ENCODE peak calls at places on chromosomes 12 and 14, in six cellular contexts. D is NT2/D1, J is K562, Y is GM12878, T is HCT116, B is HepG2. U is an unnamed sample.

GRCh38 chr12:2273288-2273687 is 220.5 kb downstream of the CACNA1C start:
- DNase-seq in D (no peak), J (no peak), Y (no peak), T (no peak), B (no peak), U (no peak)

GRCh38 chr12:48454675-48455074 is 17.7 kb upstream of the ANP32D start:
- DNase-seq in D (no peak), J (peak), Y (no peak), T (peak), B (peak), U (no peak)

GRCh38 chr14:73245401-73246325 is 8.4 kb downstream of the PAPLN start:
- DNase-seq in D (no peak), J (peak), Y (no peak), T (no peak), B (no peak), U (no peak)

GRCh38 chr12:20368653-20369163 is 371 bp downstream of the PDE3A start:
- DNase-seq in D (peak), J (no peak), Y (no peak), T (no peak), B (no peak), U (no peak)

GRCh38 chr14:91302391-91302790 is 57.9 kb upstream of the GPR68 start:
- DNase-seq in D (no peak), J (no peak), Y (no peak), T (no peak), B (no peak), U (no peak)

GRCh38 chr12:71216725-71217579 is 59.2 kb upstream of the TSPAN8 start:
- DNase-seq in D (no peak), J (peak), Y (no peak), T (peak), B (peak), U (no peak)

GRCh38 chr14:60758875-60759274 is 24.3 kb downstream of the MNAT1 start:
- DNase-seq in D (no peak), J (no peak), Y (no peak), T (no peak), B (no peak), U (no peak)

GRCh38 chr14:47917344-47917954 is 242.0 kb upstream of the MDGA2 start:
- DNase-seq in D (peak), J (no peak), Y (no peak), T (peak), B (peak), U (peak)

DNA sequence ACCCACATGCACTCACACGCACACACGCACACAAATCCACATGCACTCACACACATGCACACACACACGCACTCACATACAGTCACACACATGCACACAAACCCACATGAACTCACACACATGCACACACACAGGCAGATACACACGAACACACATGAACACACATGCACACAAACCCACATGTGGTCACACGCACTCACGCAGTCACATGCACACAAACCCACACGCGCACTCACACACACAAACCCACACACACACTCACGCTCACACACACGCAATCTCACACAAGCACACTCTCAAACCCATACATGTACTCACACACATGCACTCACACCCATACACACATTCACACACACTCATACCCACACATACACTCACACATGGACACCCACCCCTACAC is 61.5 kb downstream of the GALNT9 start:
- DNase-seq in D (no peak), J (no peak), Y (no peak), T (no peak), B (no peak), U (no peak)
- TF ChIP-seq YY1 in D (no peak), J (no peak), Y (no peak), T (no peak), B (no peak), U (no peak)

GRCh38 chr12:125113800-125114199 is 48.6 kb downstream of the AACS start:
- DNase-seq in D (no peak), J (no peak), Y (no peak), T (no peak), B (no peak), U (no peak)

GRCh38 chr12:125114365-125115141 is 49.3 kb downstream of the AACS start:
- DNase-seq in D (no peak), J (no peak), Y (no peak), T (no peak), B (no peak), U (no peak)

GRCh38 chr12:125110641-125111360 is 45.6 kb downstream of the AACS start:
- DNase-seq in D (no peak), J (no peak), Y (no peak), T (no peak), B (no peak), U (no peak)

GRCh38 chr12:125113263-125113662 is 48.0 kb downstream of the AACS start:
- DNase-seq in D (no peak), J (no peak), Y (no peak), T (no peak), B (no peak), U (no peak)

DNA sequence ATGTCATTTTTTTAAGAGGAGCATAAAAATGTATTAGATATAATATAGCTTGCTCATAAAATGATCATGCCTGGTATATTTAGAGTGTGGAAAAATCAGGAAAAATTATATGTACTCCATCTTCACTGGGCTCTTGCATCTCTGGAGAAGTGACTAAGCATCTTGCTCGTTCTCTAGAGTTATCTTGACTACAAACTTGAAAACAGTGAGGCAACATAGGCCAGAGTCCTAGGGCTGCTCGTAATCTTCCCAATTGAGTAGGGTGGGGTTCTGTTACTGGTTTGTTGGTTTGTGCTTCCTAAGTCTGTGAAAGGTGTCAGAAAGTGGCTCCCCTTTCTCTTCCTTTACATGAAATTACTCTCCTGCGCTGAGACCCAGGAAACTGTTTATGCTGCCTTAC is 46.2 kb downstream of the AACS start:
- DNase-seq in D (no peak), J (peak), Y (no peak), T (no peak), B (no peak), U (no peak)
- TF ChIP-seq YY1 in D (no peak), J (no peak), Y (no peak), T (no peak), B (no peak), U (no peak)

GRCh38 chr12:114000861-114001260 is 34.7 kb upstream of the RBM19 start:
- DNase-seq in D (no peak), J (no peak), Y (no peak), T (no peak), B (no peak), U (no peak)

GRCh38 chr12:113994051-113994450 is 27.9 kb upstream of the RBM19 start:
- DNase-seq in D (no peak), J (no peak), Y (no peak), T (no peak), B (no peak), U (no peak)

GRCh38 chr12:113997365-113997764 is 31.2 kb upstream of the RBM19 start:
- DNase-seq in D (no peak), J (no peak), Y (peak), T (no peak), B (no peak), U (no peak)

GRCh38 chr12:113991224-113992044 is 25.3 kb upstream of the RBM19 start:
- DNase-seq in D (no peak), J (no peak), Y (no peak), T (no peak), B (no peak), U (no peak)

DNA sequence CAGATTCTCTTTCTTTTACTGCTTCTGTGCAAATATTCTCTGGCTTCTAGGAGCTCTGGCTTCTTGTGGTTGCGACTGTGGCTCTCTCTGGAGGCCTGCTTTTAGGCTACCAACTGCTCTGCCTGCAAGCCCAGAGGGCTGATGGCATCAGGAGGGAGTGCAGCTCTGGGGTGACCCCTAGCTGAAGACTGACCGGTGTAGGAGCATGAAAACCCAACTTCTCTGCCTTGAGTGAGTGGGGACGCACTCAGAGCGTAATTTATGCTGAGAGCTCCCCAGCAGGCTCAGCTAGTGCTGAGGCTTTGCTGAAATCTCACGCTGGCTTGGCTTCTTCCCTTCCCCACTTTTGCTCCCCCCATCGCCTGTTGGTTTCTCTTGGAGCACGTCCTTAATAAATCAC is 29.9 kb upstream of the RBM19 start:
- DNase-seq in D (peak), J (no peak), Y (no peak), T (no peak), B (peak), U (peak)
- TF ChIP-seq YY1 in D (no peak), J (no peak), Y (no peak), T (no peak), B (no peak), U (no peak)

DNA sequence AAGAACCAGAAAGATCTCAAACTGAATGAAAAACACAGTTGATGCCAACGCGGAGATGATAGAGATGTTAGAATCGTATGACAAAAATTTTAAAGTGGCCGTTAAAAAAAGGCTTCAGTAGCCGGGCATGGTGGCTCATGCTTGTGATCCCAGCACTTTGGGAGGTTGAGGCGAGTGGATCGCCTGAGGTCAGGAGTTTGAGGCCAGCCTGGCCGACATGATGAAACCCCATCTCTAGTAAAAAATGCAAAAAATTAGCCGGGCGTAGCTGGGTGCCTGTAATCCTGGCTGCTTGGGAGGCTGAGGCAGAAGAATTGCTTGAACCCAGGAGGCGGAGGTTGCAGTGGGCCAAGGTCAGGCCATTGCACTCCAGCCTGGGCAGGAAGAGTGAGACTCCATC is 5.4 kb upstream of the ACVRL1 start:
- DNase-seq in D (no peak), J (no peak), Y (no peak), T (no peak), B (no peak), U (no peak)
- TF ChIP-seq YY1 in D (no peak), J (no peak), Y (no peak), T (no peak), B (no peak), U (no peak)

DNA sequence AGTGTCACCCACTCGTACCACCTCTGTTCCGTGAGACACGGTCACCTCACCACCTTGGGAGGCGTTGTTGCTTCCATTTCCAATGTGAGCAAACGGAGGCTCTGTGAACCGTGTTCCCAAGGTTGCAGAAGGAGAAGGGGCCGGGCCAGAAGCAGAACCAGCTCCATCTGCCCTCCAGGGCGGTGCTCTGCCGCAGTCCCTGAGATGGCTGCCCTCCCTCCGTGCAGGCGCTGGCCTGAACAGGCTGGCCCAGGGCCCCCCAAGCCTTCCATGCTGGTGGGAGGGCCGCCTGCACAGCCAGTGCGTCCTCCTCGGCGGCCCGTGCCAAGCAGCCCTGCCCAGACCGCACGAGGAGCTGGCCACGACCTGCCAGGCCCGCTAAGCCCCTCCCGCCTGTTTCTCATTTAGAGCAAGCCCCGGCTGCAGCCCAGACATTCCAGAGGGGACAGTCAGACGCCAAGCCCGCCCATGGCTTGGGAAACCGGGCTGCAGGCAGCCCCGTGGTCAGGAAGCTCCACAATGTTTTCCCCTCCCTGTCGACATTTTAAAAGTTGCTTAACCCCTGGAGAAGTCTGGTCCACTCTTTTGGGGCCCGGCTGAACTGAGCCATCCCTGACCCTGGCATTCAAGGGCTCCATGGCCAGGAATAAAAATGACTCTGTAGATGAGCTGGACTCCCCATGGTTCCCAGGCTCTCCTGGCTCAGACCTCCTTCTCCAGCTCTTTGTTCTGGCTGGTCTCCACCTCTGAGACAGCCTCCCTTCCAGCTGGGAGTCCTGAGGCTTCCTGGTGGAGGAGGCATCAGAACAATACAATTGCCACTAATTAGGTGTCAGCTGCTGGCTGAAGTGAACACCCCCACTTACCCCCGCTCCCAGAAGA is 236.0 kb downstream of the BCL11B start:
- DNase-seq in D (peak), J (no peak), Y (no peak), T (peak), B (peak), U (peak)
- TF ChIP-seq YY1 in D (no peak), J (no peak), Y (no peak), T (no peak), B (no peak), U (no peak)